ENCODE peak calls at places on chromosomes 16 and 17, in seven cellular contexts. H is spleen; B is CD4-positive, alpha-beta memory T cell; J is LoVo; Z is fibroblast of pulmonary artery; O is activated CD8-positive, alpha-beta memory T cell treated with anti-CD3 and anti-CD28 coated beads for 1 hour; D is kidney tubule cell. P is an unnamed sample.

GRCh38 chr17:81272616-81273015 is 22.5 kb downstream of the SLC38A10 start:
- DNase-seq in H (no peak), B (no peak), J (no peak), Z (no peak), O (no peak), D (no peak), P (no peak)

GRCh38 chr17:63753215-63753614 is 11.6 kb upstream of the STRADA start:
- DNase-seq in H (no peak), B (no peak), J (no peak), Z (no peak), O (no peak), D (no peak), P (no peak)

GRCh38 chr17:50583636-50584035 is 23.1 kb downstream of the CACNA1G start:
- DNase-seq in H (no peak), B (no peak), J (no peak), Z (no peak), O (no peak), D (no peak), P (no peak)

GRCh38 chr16:73949574-73950348 is 346.9 kb upstream of the PSMD7 start:
- DNase-seq in H (no peak), B (no peak), J (peak), Z (peak), O (no peak), D (peak), P (no peak)

GRCh38 chr16:4654387-4654901 is 29.8 kb downstream of the MGRN1 start:
- DNase-seq in H (no peak), B (no peak), J (no peak), Z (no peak), O (no peak), D (no peak), P (no peak)

GRCh38 chr17:62761884-62762283 is 46.2 kb downstream of the MARCHF10 start:
- DNase-seq in H (no peak), B (no peak), J (peak), Z (no peak), O (no peak), D (peak), P (no peak)

GRCh38 chr16:4862639-4863038 is 15.4 kb downstream of the UBN1 start:
- DNase-seq in H (no peak), B (no peak), J (no peak), Z (no peak), O (no peak), D (peak), P (no peak)

GRCh38 chr16:80656731-80657150 is 115.9 kb downstream of the DYNLRB2 start:
- DNase-seq in H (no peak), B (peak), J (no peak), Z (no peak), O (no peak), D (no peak), P (no peak)

GRCh38 chr17:46876353-46876887 is 25.0 kb downstream of the WNT9B start:
- DNase-seq in H (peak), B (no peak), J (peak), Z (no peak), O (no peak), D (peak), P (no peak)

GRCh38 chr16:11681977-11682654 is 13.9 kb downstream of the SNN start:
- DNase-seq in H (peak), B (no peak), J (no peak), Z (no peak), O (no peak), D (no peak), P (peak)

GRCh38 chr17:41334385-41334784 is 16.2 kb downstream of the KRT33A start:
- DNase-seq in H (no peak), B (no peak), J (no peak), Z (no peak), O (no peak), D (no peak), P (no peak)

GRCh38 chr16:59848314-59848713 is 1114.2 kb upstream of the GOT2 start:
- DNase-seq in H (no peak), B (no peak), J (no peak), Z (no peak), O (no peak), D (no peak), P (no peak)

GRCh38 chr16:57128787-57129389 is 36.5 kb downstream of the CPNE2 start:
- DNase-seq in H (no peak), B (peak), J (no peak), Z (no peak), O (no peak), D (no peak), P (no peak)

GRCh38 chr16:912684-913613 is 57.8 kb downstream of the LMF1 start:
- DNase-seq in H (no peak), B (no peak), J (no peak), Z (no peak), O (no peak), D (no peak), P (no peak)

GRCh38 chr17:46727572-46728348 is 90.7 kb downstream of the WNT3 start:
- DNase-seq in H (no peak), B (no peak), J (no peak), Z (peak), O (no peak), D (peak), P (no peak)

GRCh38 chr16:12971216-12971615 is 69.8 kb downstream of the SHISA9 start:
- DNase-seq in H (no peak), B (no peak), J (peak), Z (no peak), O (no peak), D (peak), P (no peak)

GRCh38 chr17:79294459-79295071 is 219.9 kb downstream of the ENGASE start:
- DNase-seq in H (no peak), B (peak), J (peak), Z (peak), O (no peak), D (peak), P (peak)

GRCh38 chr17:30291571-30292489 is at the start of gene BLMH:
- DNase-seq in H (peak), B (peak), J (peak), Z (peak), O (peak), D (peak), P (peak)

GRCh38 chr17:14409292-14409691 is 108.4 kb downstream of the HS3ST3B1 start:
- DNase-seq in H (no peak), B (no peak), J (no peak), Z (no peak), O (no peak), D (no peak), P (no peak)

GRCh38 chr16:57577691-57578224 is 35.3 kb downstream of the ADGRG5 start:
- DNase-seq in H (peak), B (no peak), J (no peak), Z (no peak), O (no peak), D (no peak), P (no peak)

GRCh38 chr16:48157794-48158193 is 2.0 kb upstream of the ABCC12 start:
- DNase-seq in H (no peak), B (no peak), J (no peak), Z (no peak), O (no peak), D (no peak), P (no peak)